ENCODE peak calls at places on chromosomes 11 and 22, in ten cellular contexts. T, Q, H, G, K, W, F, A, N and Z are unnamed samples.

GRCh38 chr11:71383461-71383860 is 64.7 kb downstream of the DHCR7 start:
- DNase-seq in A (no peak), T (no peak), Q (no peak), N (no peak), G (no peak), W (no peak), F (no peak), H (no peak), K (no peak), Z (no peak)

GRCh38 chr22:31945478-31945815 is 1.1 kb downstream of the YWHAH start:
- DNase-seq in Q (no peak), G (no peak), K (no peak), W (no peak), N (no peak), H (no peak), T (no peak), A (no peak), F (no peak), Z (no peak)

GRCh38 chr22:42635531-42635930 is 4.9 kb downstream of the ATP5MGL start:
- DNase-seq in W (peak), G (peak), K (no peak), F (no peak), T (no peak), H (no peak), Q (no peak), N (peak), A (no peak), Z (no peak)

GRCh38 chr11:11966826-11967668 is 41.4 kb downstream of the DKK3 start:
- DNase-seq in F (peak), W (peak), K (peak), Q (peak), A (no peak), T (peak), G (peak), H (peak), N (no peak), Z (no peak)

GRCh38 chr22:45179276-45180049 is 15.7 kb downstream of the NUP50 start:
- DNase-seq in K (no peak), N (no peak), H (no peak), T (no peak), G (no peak), Q (no peak), A (no peak), F (no peak), W (no peak), Z (no peak)

GRCh38 chr11:42253156-42253555 is 793.7 kb upstream of the LRRC4C start:
- DNase-seq in F (no peak), H (no peak), K (no peak), W (no peak), T (no peak), N (no peak), Q (no peak), A (no peak), G (no peak), Z (no peak)

GRCh38 chr22:50197000-50197800 is 3.6 kb upstream of the SELENOO start:
- DNase-seq in A (no peak), Q (no peak), W (no peak), G (no peak), N (no peak), K (no peak), H (no peak), F (no peak), T (no peak), Z (no peak)

GRCh38 chr11:128499613-128500213 is 87.6 kb downstream of the ETS1 start:
- DNase-seq in N (no peak), G (no peak), F (no peak), A (no peak), Q (no peak), T (no peak), W (no peak), K (no peak), H (no peak), Z (no peak)

GRCh38 chr22:37804886-37805857 is 2.6 kb upstream of the GCAT start:
- DNase-seq in K (peak), H (peak), W (peak), G (peak), Q (peak), N (no peak), A (no peak), F (peak), T (peak), Z (no peak)

GRCh38 chr22:49203091-49203862 is 624.4 kb downstream of the BRD1 start:
- DNase-seq in K (no peak), H (no peak), G (no peak), F (no peak), W (peak), N (no peak), A (no peak), Q (no peak), T (peak), Z (no peak)

GRCh38 chr22:28410050-28410816 is 269.4 kb downstream of the TTC28 start:
- DNase-seq in G (peak), H (no peak), N (no peak), W (no peak), Q (no peak), A (no peak), T (peak), K (no peak), F (no peak), Z (no peak)

GRCh38 chr11:113189909-113190667 is 124.3 kb upstream of the TTC12 start:
- DNase-seq in A (no peak), Q (no peak), H (no peak), G (peak), T (no peak), F (no peak), W (peak), K (no peak), N (peak), Z (no peak)

GRCh38 chr22:30210235-30210831 is 36.2 kb downstream of the LIF start:
- DNase-seq in T (no peak), Q (no peak), W (no peak), G (peak), H (peak), A (no peak), N (no peak), F (no peak), K (no peak), Z (no peak)

GRCh38 chr11:61873588-61874459 is 17.5 kb downstream of the FADS3 start:
- DNase-seq in G (no peak), T (no peak), W (no peak), Q (no peak), A (no peak), N (no peak), F (no peak), H (no peak), K (no peak), Z (no peak)

GRCh38 chr22:45678961-45679912 is 7.6 kb downstream of the ATXN10 start:
- DNase-seq in H (no peak), N (no peak), W (no peak), Q (no peak), T (no peak), A (peak), K (no peak), F (no peak), G (no peak), Z (no peak)

GRCh38 chr11:34606326-34607120 is 14.4 kb upstream of the EHF start:
- DNase-seq in T (no peak), H (no peak), G (no peak), F (no peak), K (no peak), N (no peak), Q (no peak), W (no peak), A (no peak), Z (no peak)

GRCh38 chr11:86577663-86578636 is 94.5 kb downstream of the ME3 start:
- DNase-seq in T (no peak), F (no peak), W (peak), K (no peak), G (peak), H (no peak), Q (no peak), A (peak), N (no peak), Z (no peak)

GRCh38 chr11:22920939-22921565 is 60.8 kb upstream of the CCDC179 start:
- DNase-seq in T (peak), K (no peak), N (peak), F (peak), W (no peak), H (peak), A (peak), Q (peak), G (peak), Z (no peak)

GRCh38 chr11:613369-613968 is 2.3 kb downstream of the IRF7 start:
- DNase-seq in T (peak), A (no peak), F (peak), N (no peak), G (peak), Q (peak), W (no peak), H (peak), K (peak), Z (peak)

GRCh38 chr11:11584937-11585336 is 36.9 kb downstream of the GALNT18 start:
- DNase-seq in G (peak), T (no peak), N (no peak), H (no peak), K (no peak), F (no peak), A (no peak), Q (no peak), W (no peak), Z (no peak)

GRCh38 chr11:68946416-68947090 is 34.2 kb downstream of the MRGPRD start:
- DNase-seq in Q (no peak), K (no peak), F (no peak), W (peak), G (peak), H (no peak), N (peak), T (no peak), A (peak), Z (no peak)

GRCh38 chr11:2388431-2389024 is 11.4 kb downstream of the CD81 start:
- DNase-seq in T (no peak), A (no peak), H (no peak), K (no peak), F (no peak), W (no peak), N (no peak), G (no peak), Q (no peak), Z (no peak)

GRCh38 chr22:24580276-24580675 is 12.6 kb downstream of the LRRC75B start:
- DNase-seq in F (no peak), K (no peak), H (no peak), T (no peak), G (peak), A (peak), Q (no peak), W (no peak), N (peak), Z (no peak)

GRCh38 chr11:69841859-69842698 is 22.9 kb upstream of the FGF3 start:
- DNase-seq in K (no peak), Q (peak), F (no peak), W (no peak), T (no peak), A (no peak), H (no peak), N (no peak), G (peak), Z (no peak)

GRCh38 chr11:84790849-84791427 is 836.2 kb downstream of the DLG2 start:
- DNase-seq in T (no peak), H (no peak), K (no peak), A (no peak), G (no peak), Q (no peak), F (no peak), W (no peak), N (no peak), Z (no peak)